ENCODE peak calls at places on chromosomes 7 and 10, in nine cellular contexts. U is CD8-positive, alpha-beta T cell; W is dorsolateral prefrontal cortex; E is Panc1; Z is body of pancreas; C is PC-3; P is HCT116; S is psoas muscle; A is AG04450. T is an unnamed sample.

GRCh38 chr7:27143022-27143949 is at the start of gene HOXA5:
- DNase-seq in Z (peak; percentile 45), W (no peak), P (no peak), C (no peak), S (peak; percentile 86), A (peak; percentile 100), E (peak; percentile 79), U (no peak), T (peak; percentile 77)

GRCh38 chr10:72426982-72427381 is 72.3 kb upstream of the DNAJB12 start:
- DNase-seq in S (no peak), Z (no peak), A (no peak), E (no peak), U (no peak), W (no peak), C (no peak), P (no peak), T (no peak)

GRCh38 chr7:144384071-144384470 is 19.4 kb downstream of the NOBOX start:
- DNase-seq in U (no peak), E (no peak), A (no peak), C (no peak), Z (no peak), S (no peak), P (peak; percentile 60), W (no peak), T (no peak)

GRCh38 chr10:132255489-132256344 is 52.0 kb downstream of the STK32C start:
- DNase-seq in A (no peak), P (no peak), C (no peak), S (no peak), W (no peak), Z (no peak), U (no peak), E (no peak), T (no peak)

GRCh38 chr7:120370954-120371353 is 98.0 kb downstream of the KCND2 start:
- DNase-seq in U (no peak), C (no peak), S (no peak), E (no peak), Z (peak; percentile 5), A (no peak), W (no peak), P (no peak), T (no peak)

GRCh38 chr10:24305551-24306506 is 96.9 kb downstream of the KIAA1217 start:
- DNase-seq in U (no peak), P (no peak), E (no peak), S (no peak), C (no peak), Z (no peak), A (no peak), W (no peak), T (no peak)

GRCh38 chr7:153066711-153067110 is 307.2 kb downstream of the ACTR3B start:
- DNase-seq in W (no peak), Z (no peak), A (no peak), E (no peak), S (no peak), C (no peak), P (no peak), U (no peak), T (no peak)

GRCh38 chr10:101775273-101776131 is at the start of gene FGF8:
- DNase-seq in P (no peak), Z (no peak), U (no peak), E (no peak), C (no peak), W (no peak), S (no peak), A (no peak), T (peak; percentile 51)

GRCh38 chr10:43816351-43817321 is 168.0 kb upstream of the ZNF32 start:
- DNase-seq in Z (peak; percentile 40), C (peak; percentile 50), P (no peak), U (peak; percentile 77), S (no peak), W (no peak), E (no peak), A (peak; percentile 47), T (no peak)

GRCh38 chr7:149787428-149788299 is 14.3 kb upstream of the ZNF467 start:
- DNase-seq in P (no peak), U (no peak), C (peak; percentile 9), W (no peak), Z (peak; percentile 51), E (no peak), A (no peak), S (no peak), T (no peak)
- TF ChIP-seq CTCF in P (peak; percentile 50), U (no peak), C (peak; percentile 39), W (peak; percentile 13), Z (peak; percentile 43), E (no peak), A (no peak), S (no peak), T (peak; percentile 43)

DNA sequence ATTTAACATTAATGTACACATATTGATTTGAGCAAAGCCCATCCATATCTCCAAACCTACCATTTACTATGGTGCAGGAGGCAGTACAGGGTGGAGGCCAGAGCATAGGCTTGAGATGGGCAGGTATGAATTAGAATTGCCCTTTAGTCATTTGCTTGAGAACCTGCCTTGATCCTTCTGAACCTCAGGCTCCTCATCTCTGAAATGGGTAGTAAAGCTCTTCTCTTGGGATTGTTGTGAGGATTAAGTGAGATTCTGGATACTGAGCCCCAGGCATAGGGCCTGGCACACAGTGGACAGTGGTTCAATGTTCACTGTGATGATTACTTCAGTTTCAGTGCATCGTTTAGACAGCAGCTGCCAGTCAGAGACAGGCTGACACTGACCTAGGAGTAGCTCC is 5.0 kb upstream of the ATXN7L1 start:
- DNase-seq in U (no peak), E (no peak), A (no peak), S (no peak), W (no peak), P (no peak), C (no peak), Z (no peak), T (no peak)
- H3K27ac ChIP-seq in U (no peak overlapping the region), E (no peak overlapping the region), A (no peak overlapping the region), S (no peak overlapping the region), W (no peak overlapping the region), P (no peak overlapping the region), C (no peak overlapping the region), Z (no peak overlapping the region), T (no peak overlapping the region)

DNA sequence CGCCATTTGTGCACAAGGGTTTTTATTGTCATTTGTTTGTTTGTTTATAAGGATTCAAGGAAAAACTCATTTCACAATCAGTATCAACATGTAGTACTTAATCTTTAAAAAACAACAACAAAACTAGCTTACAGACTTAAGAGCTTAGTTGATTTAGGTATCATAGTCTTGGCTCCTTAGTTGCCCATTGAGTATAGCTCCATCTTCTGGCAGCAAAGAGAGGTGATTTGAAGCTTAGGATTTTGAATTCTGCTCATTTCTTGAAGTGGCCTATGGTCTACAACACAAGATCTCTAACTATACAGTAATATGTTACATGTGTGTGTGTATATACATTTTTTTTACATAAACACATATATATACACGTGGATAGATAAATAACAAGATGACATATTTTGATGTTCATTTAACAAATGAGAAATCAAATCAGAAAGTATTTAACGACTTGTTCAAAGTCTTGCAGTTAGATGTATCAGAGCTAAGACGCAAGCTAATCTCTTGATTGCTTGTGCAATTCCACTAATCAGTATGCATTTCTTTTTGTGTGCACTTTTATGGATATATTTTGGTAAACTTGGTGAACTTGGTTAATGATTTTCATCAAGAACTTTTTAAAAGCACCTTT is 307.3 kb downstream of the CAMK1D start:
- DNase-seq in W (no peak), P (peak; percentile 48), S (no peak), E (peak; percentile 24), C (peak; percentile 60), Z (no peak), U (no peak), A (peak; percentile 11), T (no peak)
- TF ChIP-seq CTCF in W (peak; percentile 48), P (peak; percentile 82), S (peak; percentile 33), E (peak; percentile 71), C (peak; percentile 76), Z (peak; percentile 78), U (peak; percentile 72), A (peak; percentile 76), T (peak; percentile 71)

GRCh38 chr10:30170146-30170545 is 110.8 kb upstream of the JCAD start:
- DNase-seq in E (no peak), W (no peak), Z (no peak), C (no peak), S (no peak), P (no peak), A (no peak), U (no peak), T (no peak)

GRCh38 chr10:30170814-30171213 is 111.4 kb upstream of the JCAD start:
- DNase-seq in U (no peak), Z (no peak), W (no peak), E (no peak), P (no peak), A (no peak), S (no peak), C (peak; percentile 55), T (no peak)

GRCh38 chr10:30172096-30172495 is 112.7 kb upstream of the JCAD start:
- DNase-seq in E (no peak), P (no peak), S (no peak), Z (no peak), U (no peak), C (no peak), W (no peak), A (no peak), T (no peak)

GRCh38 chr10:30171601-30172000 is 112.2 kb upstream of the JCAD start:
- DNase-seq in W (no peak), U (no peak), Z (no peak), S (no peak), A (no peak), P (no peak), E (no peak), C (no peak), T (no peak)

GRCh38 chr10:30172663-30173062 is 113.3 kb upstream of the JCAD start:
- DNase-seq in W (no peak), P (no peak), U (no peak), E (no peak), S (no peak), Z (no peak), C (no peak), A (no peak), T (no peak)
- H3K27ac ChIP-seq in W (no peak overlapping the region), P (no peak overlapping the region), U (no peak overlapping the region), E (no peak overlapping the region), S (no peak overlapping the region), Z (no peak overlapping the region), C (no peak overlapping the region), A (no peak overlapping the region), T (no peak overlapping the region)

T was measured in upper lobe of right lung.